ENCODE peak calls at places on chromosomes 5 and 9, in eight cellular contexts. V, F, D, Y, P, B, T and H are unnamed samples.

GRCh38 chr9:23005061-23005690 is 558.6 kb downstream of the DMRTA1 start:
- DNase-seq in V (no peak), F (no peak), D (no peak), Y (no peak), P (no peak), B (no peak), T (no peak), H (no peak)

GRCh38 chr9:136253246-136254130 is 7.9 kb upstream of the QSOX2 start:
- DNase-seq in V (no peak), F (no peak), D (no peak), Y (no peak), P (no peak), B (no peak), T (no peak), H (no peak)

GRCh38 chr9:105046907-105047651 is 119.1 kb upstream of the ABCA1 start:
- DNase-seq in V (no peak), F (no peak), D (peak), Y (no peak), P (no peak), B (no peak), T (no peak), H (no peak)

GRCh38 chr9:6680797-6681146 is 35.2 kb upstream of the GLDC start:
- DNase-seq in V (no peak), F (peak), D (peak), Y (no peak), P (peak), B (no peak), T (peak), H (peak)

GRCh38 chr5:5347442-5347841 is 75.0 kb upstream of the ICE1 start:
- DNase-seq in V (no peak), F (no peak), D (no peak), Y (no peak), P (no peak), B (no peak), T (no peak), H (no peak)

GRCh38 chr5:88045146-88045545 is 223.5 kb downstream of the TMEM161B start:
- DNase-seq in V (no peak), F (no peak), D (no peak), Y (no peak), P (no peak), B (no peak), T (no peak), H (no peak)

GRCh38 chr9:130701059-130702022 is 7.8 kb downstream of the EXOSC2 start:
- DNase-seq in V (peak), F (peak), D (peak), Y (peak), P (peak), B (peak), T (peak), H (peak)

GRCh38 chr5:35029333-35029732 is 18.4 kb downstream of the AGXT2 start:
- DNase-seq in V (no peak), F (peak), D (peak), Y (no peak), P (no peak), B (no peak), T (no peak), H (no peak)

GRCh38 chr5:123091258-123091987 is 2.4 kb downstream of the PRDM6 start:
- DNase-seq in V (no peak), F (no peak), D (no peak), Y (no peak), P (no peak), B (no peak), T (no peak), H (no peak)

GRCh38 chr5:140986117-140986521 is 19.8 kb downstream of the PCDHAC2 start:
- DNase-seq in V (no peak), F (no peak), D (no peak), Y (no peak), P (no peak), B (no peak), T (no peak), H (no peak)

GRCh38 chr9:96056221-96056620 is 180.7 kb downstream of the ERCC6L2 start:
- DNase-seq in V (no peak), F (no peak), D (no peak), Y (no peak), P (no peak), B (no peak), T (no peak), H (no peak)

GRCh38 chr5:131976414-131977211 is 31.1 kb upstream of the MEIKIN start:
- DNase-seq in V (no peak), F (no peak), D (no peak), Y (no peak), P (no peak), B (no peak), T (no peak), H (no peak)

GRCh38 chr5:71751422-71751821 is 32.3 kb downstream of the CARTPT start:
- DNase-seq in V (no peak), F (no peak), D (no peak), Y (no peak), P (no peak), B (no peak), T (no peak), H (no peak)

GRCh38 chr5:151278845-151279244 is 24.7 kb downstream of the SLC36A3 start:
- DNase-seq in V (no peak), F (no peak), D (no peak), Y (no peak), P (no peak), B (no peak), T (no peak), H (no peak)

GRCh38 chr9:135666534-135667402 is 3.7 kb downstream of the LCN9 start:
- DNase-seq in V (no peak), F (no peak), D (no peak), Y (no peak), P (no peak), B (no peak), T (no peak), H (no peak)

GRCh38 chr5:98770911-98771322 is 2.5 kb upstream of the RGMB start:
- DNase-seq in V (no peak), F (peak), D (peak), Y (no peak), P (no peak), B (no peak), T (no peak), H (no peak)